ENCODE peak calls at places on chromosome 11, in seven cellular contexts. L, O, J, X, Q, R and Z are unnamed samples.

GRCh38 chr11:92057849-92058442 is 166.7 kb upstream of the FAT3 start:
- DNase-seq in L (no peak), O (no peak), J (no peak), X (no peak), Q (no peak), R (no peak), Z (no peak)

GRCh38 chr11:74370122-74370521 is 28.1 kb downstream of the PGM2L1 start:
- DNase-seq in L (no peak), O (peak), J (no peak), X (no peak), Q (no peak), R (no peak), Z (no peak)

GRCh38 chr11:128713595-128713994 is 19.7 kb downstream of the FLI1 start:
- DNase-seq in L (no peak), O (peak), J (no peak), X (no peak), Q (no peak), R (no peak), Z (no peak)

GRCh38 chr11:12717851-12718291 is 43.6 kb downstream of the TEAD1 start:
- DNase-seq in L (no peak), O (no peak), J (no peak), X (no peak), Q (no peak), R (no peak), Z (no peak)

GRCh38 chr11:69001301-69002081 is 11.6 kb downstream of the MRGPRF start:
- DNase-seq in L (no peak), O (no peak), J (no peak), X (peak), Q (no peak), R (no peak), Z (no peak)

GRCh38 chr11:70191495-70192140 is 11.5 kb upstream of the FADD start:
- DNase-seq in L (no peak), O (peak), J (peak), X (peak), Q (peak), R (peak), Z (peak)

GRCh38 chr11:126548576-126549272 is 193.2 kb downstream of the ST3GAL4 start:
- DNase-seq in L (no peak), O (no peak), J (no peak), X (no peak), Q (no peak), R (no peak), Z (no peak)

GRCh38 chr11:75508051-75508561 is 17.6 kb downstream of the GDPD5 start:
- DNase-seq in L (no peak), O (no peak), J (no peak), X (no peak), Q (no peak), R (no peak), Z (no peak)